ENCODE peak calls at places on chromosomes 11 and 22, in nine cellular contexts. D is IMR-90, P is stomach, H is spleen, G is ovary, C is upper lobe of left lung, N is uterus, E is endothelial cell of umbilical vein, R is HCT116. U is an unnamed sample. For H3K27me3 and H3K4me1, the result is how much of the 10 kb centered on the place peaks cover.

GRCh38 chr11:100691886-100692285 is 4.8 kb downstream of the ARHGAP42 start:
- DNase-seq in D (no peak), P (no peak), H (no peak), G (no peak), C (no peak), N (no peak), E (no peak), R (no peak), U (no peak)

GRCh38 chr11:77821349-77821851 is 456 bp downstream of the AAMDC start:
- DNase-seq in D (peak), P (no peak), H (peak), G (peak), C (peak), N (peak), E (peak), R (no peak), U (peak)

GRCh38 chr11:749731-750130 is 2.5 kb downstream of the TALDO1 start:
- DNase-seq in D (no peak), P (no peak), H (no peak), G (no peak), C (peak), N (no peak), E (no peak), R (no peak), U (no peak)

GRCh38 chr11:5282652-5283051 is 12.9 kb upstream of the HBE1 start:
- DNase-seq in D (no peak), P (no peak), H (no peak), G (no peak), C (no peak), N (no peak), E (no peak), R (no peak), U (no peak)

GRCh38 chr22:44172370-44173108 is 8.2 kb upstream of the PARVG start:
- DNase-seq in D (no peak), P (peak), H (peak), G (no peak), C (peak), N (no peak), E (no peak), R (no peak), U (peak)

GRCh38 chr11:113202431-113202830 is 112.0 kb upstream of the TTC12 start:
- DNase-seq in D (no peak), P (no peak), H (no peak), G (no peak), C (no peak), N (no peak), E (no peak), R (no peak), U (no peak)

GRCh38 chr11:69297926-69298777 is 4.2 kb downstream of the MYEOV start:
- DNase-seq in D (peak), P (peak), H (peak), G (peak), C (peak), N (no peak), E (peak), R (peak), U (peak)

GRCh38 chr11:3831378-3832239 is 9.2 kb downstream of the RHOG start:
- DNase-seq in D (no peak), P (peak), H (peak), G (no peak), C (peak), N (no peak), E (no peak), R (no peak), U (no peak)

GRCh38 chr11:3176487-3176886 is 11.4 kb upstream of the OSBPL5 start:
- DNase-seq in D (no peak), P (no peak), H (no peak), G (no peak), C (no peak), N (no peak), E (no peak), R (no peak), U (no peak)

GRCh38 chr11:109654091-109654490 is 232.1 kb downstream of the C11orf87 start:
- DNase-seq in D (no peak), P (no peak), H (no peak), G (no peak), C (no peak), N (no peak), E (no peak), R (no peak), U (no peak)

DNA sequence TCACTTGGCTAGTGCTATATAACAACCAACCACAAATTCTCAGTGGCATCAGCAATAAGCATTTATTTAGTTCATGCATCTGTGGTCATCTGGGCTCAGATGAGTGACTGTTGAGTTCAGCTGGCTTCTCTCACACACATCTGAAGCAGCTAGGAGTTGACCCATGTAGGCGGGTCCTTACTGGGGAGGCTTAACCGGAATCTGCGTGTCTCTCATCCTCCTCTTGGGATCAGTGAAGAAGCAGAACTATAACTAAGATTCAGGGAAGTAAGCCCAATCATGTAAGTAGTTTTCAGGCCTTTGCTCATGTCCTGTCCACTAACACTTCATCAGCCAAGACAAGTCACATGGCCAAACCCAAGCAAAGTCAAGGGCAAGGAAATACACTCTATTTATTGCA is 236.2 kb downstream of the C11orf87 start:
- DNase-seq in D (no peak), P (no peak), H (no peak), G (no peak), C (no peak), N (no peak), E (no peak), R (no peak), U (no peak)
- H3K27me3 ChIP-seq in D (under half), P (under half), H (under half), G (under half), C (under half), N (under half), E (under half), R (under half), U (under half)

GRCh38 chr22:36325163-36326031 is 62.4 kb downstream of the MYH9 start:
- DNase-seq in D (peak), P (peak), H (no peak), G (peak), C (peak), N (peak), E (peak), R (no peak), U (peak)
- H3K4me1 ChIP-seq in D (half or more), P (half or more), H (half or more), G (under half), C (half or more), N (under half), E (half or more), R (under half), U (half or more)

GRCh38 chr11:32790916-32791315 is 3.5 kb downstream of the CCDC73 start:
- DNase-seq in D (no peak), P (no peak), H (no peak), G (no peak), C (no peak), N (no peak), E (no peak), R (no peak), U (no peak)

GRCh38 chr11:32794439-32794838 is at the start of gene CCDC73:
- DNase-seq in D (no peak), P (no peak), H (no peak), G (no peak), C (no peak), N (no peak), E (no peak), R (no peak), U (peak)

GRCh38 chr11:32796425-32796824 is 2.0 kb upstream of the CCDC73 start:
- DNase-seq in D (no peak), P (no peak), H (no peak), G (no peak), C (no peak), N (no peak), E (no peak), R (no peak), U (no peak)

GRCh38 chr11:32792111-32792947 is 2.1 kb downstream of the CCDC73 start:
- DNase-seq in D (no peak), P (no peak), H (no peak), G (no peak), C (no peak), N (no peak), E (no peak), R (peak), U (no peak)

DNA sequence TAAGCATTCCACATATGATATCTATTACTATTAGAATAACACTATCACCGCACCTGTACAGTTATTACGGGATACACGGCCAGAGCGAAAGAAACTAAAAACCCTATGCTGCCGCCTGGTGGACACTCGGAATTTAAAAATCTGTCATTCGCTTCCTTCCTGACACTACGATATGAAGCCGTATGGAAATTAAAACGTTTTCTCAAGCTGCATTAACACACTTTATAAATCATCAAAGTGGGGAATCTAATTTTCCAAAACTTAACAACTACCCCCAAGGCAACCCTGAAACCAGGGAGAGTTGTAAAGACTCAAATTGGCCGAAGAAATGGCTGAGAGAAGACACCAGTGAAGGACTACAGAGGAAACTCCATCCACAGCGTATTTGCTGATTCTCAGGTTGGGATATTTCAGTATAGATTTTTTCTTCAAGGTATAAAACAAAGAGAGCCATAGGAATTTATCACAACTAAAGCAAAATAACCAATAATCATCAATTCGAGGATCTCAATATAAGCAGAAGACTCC is 1.4 kb downstream of the CCDC73 start:
- DNase-seq in D (peak), P (peak), H (no peak), G (peak), C (peak), N (peak), E (peak), R (peak), U (peak)
- TF ChIP-seq POLR2A in D (no peak), P (no peak), H (no peak), G (no peak), C (no peak), N (no peak), E (no peak), R (no peak), U (no peak)

GRCh38 chr11:31813961-31814868 is 3.1 kb upstream of the PAX6 start:
- DNase-seq in D (no peak), P (no peak), H (peak), G (no peak), C (no peak), N (no peak), E (no peak), R (no peak), U (no peak)
- H3K27me3 ChIP-seq in D (half or more), P (half or more), H (half or more), G (under half), C (half or more), N (half or more), E (half or more), R (under half), U (under half)

GRCh38 chr22:45639747-45640102 is 31.9 kb upstream of the ATXN10 start:
- DNase-seq in D (no peak), P (no peak), H (no peak), G (no peak), C (no peak), N (no peak), E (no peak), R (no peak), U (no peak)

GRCh38 chr22:45640941-45641621 is 30.6 kb upstream of the ATXN10 start:
- DNase-seq in D (no peak), P (no peak), H (no peak), G (no peak), C (no peak), N (no peak), E (no peak), R (no peak), U (no peak)

GRCh38 chr22:45638197-45638596 is 33.4 kb upstream of the ATXN10 start:
- DNase-seq in D (no peak), P (no peak), H (no peak), G (no peak), C (no peak), N (no peak), E (no peak), R (no peak), U (no peak)

GRCh38 chr22:45638834-45639746 is 32.5 kb upstream of the ATXN10 start:
- DNase-seq in D (no peak), P (peak), H (no peak), G (no peak), C (peak), N (peak), E (peak), R (peak), U (no peak)

DNA sequence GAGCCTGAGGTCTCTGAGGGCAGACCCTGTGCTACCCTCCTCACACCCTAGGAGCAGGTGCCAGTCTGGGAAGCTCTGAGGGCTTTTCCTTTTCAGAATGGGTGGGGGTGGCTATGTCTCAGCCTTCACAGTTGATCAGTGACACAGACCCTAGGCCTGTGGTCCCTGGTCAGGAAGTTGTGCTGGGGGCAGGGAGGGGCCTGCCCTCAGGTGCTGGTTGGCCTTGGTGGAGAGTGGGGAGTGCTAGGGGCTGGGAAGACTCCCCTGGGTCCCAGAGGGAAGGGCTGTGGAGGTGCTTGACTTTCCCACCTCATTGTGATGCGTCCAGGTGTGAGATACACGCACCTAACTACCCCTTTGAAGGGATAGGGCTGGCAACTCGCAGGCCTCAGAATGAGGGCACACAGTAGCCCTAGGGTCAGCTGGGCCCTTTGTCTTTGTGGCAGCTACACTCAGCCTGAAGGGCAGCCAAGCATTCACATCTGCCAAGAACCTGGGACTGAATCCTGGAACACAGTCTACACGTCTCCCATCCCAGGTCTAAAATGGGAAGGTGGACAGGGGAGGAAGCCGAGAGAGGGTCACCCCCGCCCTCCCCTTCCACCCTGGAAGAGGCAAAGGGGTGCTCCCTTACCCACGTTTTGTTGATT is 31.2 kb upstream of the ATXN10 start:
- DNase-seq in D (no peak), P (no peak), H (no peak), G (no peak), C (no peak), N (no peak), E (no peak), R (no peak), U (no peak)
- H3K4me1 ChIP-seq in D (under half), P (under half), H (under half), G (under half), C (under half), N (under half), E (under half), R (under half), U (under half)

GRCh38 chr11:35118906-35119305 is 20.1 kb upstream of the CD44 start:
- DNase-seq in D (no peak), P (no peak), H (no peak), G (no peak), C (no peak), N (no peak), E (no peak), R (no peak), U (no peak)
- TF ChIP-seq POLR2A in D (no peak), P (no peak), H (no peak), G (no peak), C (no peak), N (no peak), E (no peak), R (no peak), U (no peak)

DNA sequence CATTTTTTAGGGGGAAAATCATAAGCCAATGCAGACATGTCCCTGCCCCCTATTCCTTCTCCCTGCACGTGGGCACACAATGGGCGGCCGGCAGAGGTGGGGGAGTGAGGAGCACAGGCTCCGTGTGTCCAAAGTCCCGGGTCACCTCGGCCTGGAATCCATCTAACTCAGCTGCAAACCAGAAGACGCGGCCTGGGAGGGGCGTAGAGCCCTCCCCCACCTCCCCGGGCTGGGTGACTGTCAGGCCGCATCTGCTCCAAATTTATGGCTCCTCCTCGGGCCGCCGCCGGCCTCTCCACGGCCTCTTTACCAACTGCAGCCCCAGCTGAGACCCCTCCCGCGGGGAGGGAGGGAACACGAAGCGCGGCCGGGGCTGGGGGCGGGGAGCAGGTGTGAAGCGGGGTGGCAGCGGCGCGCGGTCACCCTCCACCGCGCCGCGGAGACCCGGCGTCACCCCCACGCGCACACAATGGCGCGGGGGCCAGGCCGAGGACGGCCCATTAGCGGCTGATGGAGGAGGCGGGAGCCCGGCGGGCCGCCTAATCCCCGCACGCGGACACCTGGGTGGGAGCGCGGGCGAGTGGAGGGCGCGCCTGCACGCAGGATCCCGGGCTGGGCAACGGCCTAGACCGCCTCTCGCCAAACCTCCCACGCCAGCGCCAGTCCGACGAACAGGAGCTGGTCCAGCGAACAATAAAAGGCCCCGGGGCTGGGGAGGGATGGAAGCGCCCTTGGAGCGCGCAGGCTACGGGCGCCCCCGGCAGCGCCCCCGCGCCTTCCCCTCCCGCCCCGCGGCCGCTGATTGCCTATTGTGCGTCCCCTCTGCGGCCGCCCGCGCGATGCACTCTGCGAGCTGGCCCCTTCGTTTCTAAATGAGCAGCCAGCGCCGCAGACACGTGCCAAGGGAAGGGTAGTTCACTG is 25.9 kb upstream of the ROBO3 start:
- DNase-seq in D (no peak), P (no peak), H (peak), G (peak), C (no peak), N (no peak), E (no peak), R (no peak), U (no peak)
- H3K27me3 ChIP-seq in D (half or more), P (half or more), H (half or more), G (under half), C (under half), N (under half), E (half or more), R (under half), U (under half)

GRCh38 chr11:65428578-65429068 is 6.0 kb downstream of the NEAT1 start:
- DNase-seq in D (no peak), P (peak), H (peak), G (peak), C (peak), N (peak), E (no peak), R (no peak), U (peak)
- H3K4me1 ChIP-seq in D (under half), P (under half), H (half or more), G (under half), C (half or more), N (under half), E (under half), R (half or more), U (under half)

DNA sequence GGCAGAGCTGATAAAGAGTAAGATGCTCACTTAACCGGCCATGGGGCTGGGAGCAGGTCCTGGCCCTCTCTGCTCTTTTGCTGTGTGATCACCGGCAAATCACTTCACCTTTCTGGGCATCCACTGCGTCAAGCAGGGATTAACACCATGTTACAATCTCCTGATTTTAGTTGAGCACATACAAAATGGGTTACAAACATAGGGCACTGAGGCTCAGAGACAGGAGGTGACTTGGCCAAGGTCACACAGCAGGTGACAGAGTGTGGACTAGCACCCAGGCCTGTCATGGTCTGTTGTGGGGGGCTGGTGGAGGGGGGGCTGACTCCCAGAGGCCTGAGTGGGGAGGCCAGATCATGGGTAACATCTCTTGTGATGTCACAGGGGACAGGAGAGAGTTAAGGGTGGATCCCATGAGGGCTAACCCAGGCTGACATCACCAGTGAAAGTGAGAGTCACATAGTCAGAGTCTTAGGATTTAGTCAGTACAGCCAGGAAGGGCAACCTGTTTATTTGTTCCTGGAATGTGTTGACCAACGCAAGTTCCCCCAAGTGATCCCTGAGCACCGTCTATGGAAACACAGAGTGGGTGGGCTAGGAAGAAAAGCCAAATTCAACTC is 27.8 kb downstream of the GDPD5 start:
- DNase-seq in D (no peak), P (no peak), H (no peak), G (no peak), C (no peak), N (no peak), E (no peak), R (no peak), U (no peak)
- TF ChIP-seq POLR2A in D (no peak), P (no peak), H (no peak), G (no peak), C (no peak), N (no peak), E (no peak), R (no peak), U (no peak)

U was measured in testis.